ENCODE peak calls at places on chromosome 15, in eight cellular contexts. K is lower lobe of right lung, X is bronchial epithelial cell, P is PC-3, B is psoas muscle, E is ovary, Y is lower leg skin, S is BJ. M is an unnamed sample.

GRCh38 chr15:84761534-84762190 is 13.3 kb downstream of the ZNF592 start:
- DNase-seq in E (no peak), Y (no peak), K (no peak), X (no peak), B (no peak), S (no peak), P (no peak), M (no peak)

GRCh38 chr15:96716100-96716499 is 385.6 kb downstream of the NR2F2 start:
- DNase-seq in S (no peak), E (no peak), K (no peak), B (no peak), P (no peak), X (no peak), Y (no peak), M (no peak)

GRCh38 chr15:89656116-89656815 is 999 bp upstream of the KIF7 start:
- DNase-seq in P (peak; percentile 43), X (no peak), B (no peak), K (no peak), Y (no peak), S (no peak), E (no peak), M (no peak)

GRCh38 chr15:34084086-34084485 is 17.6 kb downstream of the EMC7 start:
- DNase-seq in S (peak; percentile 22), X (no peak), E (no peak), K (no peak), Y (peak; percentile 37), P (peak; percentile 58), B (peak; percentile 56), M (no peak)

GRCh38 chr15:28086175-28086703 is 12.9 kb downstream of the OCA2 start:
- DNase-seq in S (no peak), X (peak; percentile 60), E (no peak), B (no peak), K (no peak), P (peak; percentile 70), Y (no peak), M (peak; percentile 62)

GRCh38 chr15:58748040-58748786 is 1.3 kb downstream of the ADAM10 start:
- DNase-seq in Y (no peak), E (no peak), B (no peak), P (no peak), S (no peak), K (no peak), X (no peak), M (no peak)

GRCh38 chr15:89783861-89784685 is 7.9 kb downstream of the MESP2 start:
- DNase-seq in B (no peak), S (no peak), Y (no peak), E (no peak), P (no peak), K (no peak), X (no peak), M (no peak)

GRCh38 chr15:29331669-29332068 is 62.0 kb upstream of the NSMCE3 start:
- DNase-seq in S (no peak), K (no peak), E (no peak), P (no peak), B (no peak), Y (no peak), X (no peak), M (peak; percentile 4)

GRCh38 chr15:75070674-75071073 is 47.3 kb downstream of the PPCDC start:
- DNase-seq in E (no peak), X (no peak), S (no peak), Y (no peak), B (no peak), K (no peak), P (no peak), M (no peak)

GRCh38 chr15:101191242-101191641 is 60.6 kb downstream of the CHSY1 start:
- DNase-seq in X (no peak), B (no peak), E (no peak), K (no peak), S (no peak), P (no peak), Y (no peak), M (no peak)

GRCh38 chr15:96342611-96343528 is 12.4 kb downstream of the NR2F2 start:
- DNase-seq in X (no peak), P (no peak), K (no peak), S (no peak), E (peak; percentile 52), B (no peak), Y (no peak), M (no peak)

GRCh38 chr15:73127302-73127936 is 75.2 kb downstream of the NEO1 start:
- DNase-seq in X (peak; percentile 46), K (no peak), B (no peak), S (no peak), P (peak; percentile 56), Y (no peak), E (no peak), M (peak; percentile 48)

GRCh38 chr15:80585544-80586018 is 109.5 kb upstream of the ABHD17C start:
- DNase-seq in X (peak; percentile 71), P (peak; percentile 76), B (no peak), E (no peak), S (no peak), K (no peak), Y (no peak), M (peak; percentile 74)

GRCh38 chr15:100720406-100720967 is 118.1 kb downstream of the ASB7 start:
- DNase-seq in S (no peak), K (no peak), E (no peak), Y (peak; percentile 12), P (no peak), X (no peak), B (no peak), M (no peak)

GRCh38 chr15:89578146-89578545 is 2.9 kb downstream of the TICRR start:
- DNase-seq in K (no peak), Y (no peak), P (no peak), S (no peak), B (no peak), X (no peak), E (no peak), M (no peak)

GRCh38 chr15:34584321-34584668 is 844 bp upstream of the GOLGA8B start:
- DNase-seq in B (no peak), Y (no peak), S (no peak), E (no peak), P (no peak), X (no peak), K (no peak), M (no peak)

GRCh38 chr15:40070166-40070557 is 31.2 kb upstream of the SRP14 start:
- DNase-seq in E (no peak), X (no peak), Y (no peak), P (no peak), B (no peak), S (no peak), K (no peak), M (no peak)

GRCh38 chr15:80587816-80588456 is 107.2 kb upstream of the ABHD17C start:
- DNase-seq in X (peak; percentile 67), P (peak; percentile 27), K (no peak), Y (no peak), E (no peak), S (no peak), B (no peak), M (peak; percentile 41)

GRCh38 chr15:95018888-95019545 is 787.7 kb downstream of the MCTP2 start:
- DNase-seq in P (peak; percentile 78), B (no peak), X (peak; percentile 95), S (no peak), K (no peak), Y (no peak), E (no peak), M (peak; percentile 94)

GRCh38 chr15:72796210-72796514 is 12.6 kb upstream of the ADPGK start:
- DNase-seq in E (no peak), X (no peak), B (no peak), P (peak; percentile 14), Y (no peak), S (no peak), K (no peak), M (no peak)

GRCh38 chr15:88658972-88659931 is 20.4 kb downstream of the ISG20 start:
- DNase-seq in S (no peak), X (peak; percentile 78), B (no peak), P (peak; percentile 89), Y (no peak), E (no peak), K (no peak), M (peak; percentile 77)

GRCh38 chr15:92457642-92458041 is 64.0 kb downstream of the ST8SIA2 start:
- DNase-seq in P (no peak), Y (no peak), S (no peak), X (no peak), K (no peak), E (no peak), B (no peak), M (no peak)

DNA sequence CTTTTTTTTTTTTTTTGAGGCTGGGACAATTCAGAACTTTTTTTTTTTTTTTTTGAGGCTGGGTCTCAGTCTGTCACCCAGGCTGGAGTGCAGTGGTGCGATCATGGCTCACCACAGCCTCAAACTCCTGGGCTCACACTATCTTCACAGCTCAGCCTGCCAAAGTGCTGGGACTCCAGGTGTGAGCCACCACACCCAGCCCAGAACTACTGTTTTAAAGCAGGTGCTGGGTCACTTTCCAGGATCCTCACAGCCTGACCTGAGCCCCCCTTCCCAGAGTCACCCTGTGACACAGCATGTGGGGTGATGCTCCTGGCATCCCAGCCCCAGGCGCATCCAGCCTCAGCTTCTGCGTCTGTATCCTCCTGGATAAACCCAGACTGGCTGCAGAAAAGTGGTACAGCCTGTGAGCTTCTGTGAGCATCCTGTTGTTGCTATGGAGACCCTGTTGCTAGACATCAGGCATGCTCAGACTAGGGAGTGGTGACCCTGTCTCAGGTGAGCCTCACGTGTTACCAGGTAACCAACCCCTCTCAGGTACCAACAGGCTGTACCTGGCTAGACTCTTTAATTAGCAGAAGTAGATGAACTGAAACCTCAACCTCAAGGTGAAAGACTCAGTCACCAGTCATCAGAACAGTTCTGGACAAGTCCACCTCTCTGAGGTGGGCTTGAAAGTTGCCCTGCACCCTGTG is 15.0 kb downstream of the KLF13 start:
- DNase-seq in K (no peak), B (no peak), X (peak; percentile 35), E (no peak), Y (no peak), S (no peak), P (no peak), M (peak; percentile 26)
- H3K4me3 ChIP-seq in K (no peak overlapping the region), B (no peak overlapping the region), X (no peak overlapping the region), E (no peak overlapping the region), Y (no peak overlapping the region), S (no peak overlapping the region), P (no peak overlapping the region), M (no peak overlapping the region)

GRCh38 chr15:50145451-50145872 is 26.4 kb upstream of the ATP8B4 start:
- DNase-seq in K (no peak), Y (no peak), X (peak; percentile 78), P (peak; percentile 90), E (peak; percentile 28), B (no peak), S (no peak), M (peak; percentile 81)
- TF ChIP-seq CTCF in K (peak; percentile 61), Y (no peak), X (peak; percentile 22), P (peak; percentile 69), E (peak; percentile 57), B (peak; percentile 56), S (peak; percentile 32), M (peak; percentile 45)

DNA sequence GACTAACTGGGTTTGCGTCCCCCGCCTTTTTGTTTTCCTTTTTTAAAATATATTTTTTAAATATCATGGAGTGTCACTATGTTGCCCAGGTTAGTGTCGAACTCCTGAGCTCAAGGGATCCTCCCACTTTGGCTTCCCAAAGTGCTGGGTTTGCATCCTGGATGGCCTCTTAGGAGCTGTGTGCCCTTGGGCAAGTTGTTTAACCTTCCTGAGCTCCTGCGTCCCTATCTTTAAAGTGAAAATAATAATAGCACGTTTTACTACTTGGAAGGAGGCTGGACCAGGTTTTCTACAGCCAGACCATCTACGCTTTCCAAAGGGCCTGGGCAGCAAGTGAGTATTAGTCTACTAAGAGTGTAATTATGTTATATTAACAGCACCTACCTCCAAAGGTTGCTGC is 44.2 kb upstream of the RNU6-1 start:
- DNase-seq in B (no peak), Y (no peak), X (no peak), S (no peak), P (no peak), K (no peak), E (no peak), M (no peak)
- H3K4me3 ChIP-seq in B (peak overlapping the region; percentile 74), Y (no peak overlapping the region), X (no peak overlapping the region), S (no peak overlapping the region), P (peak overlapping the region; percentile 75), K (peak overlapping the region; percentile 58), E (peak overlapping the region; percentile 43), M (no peak overlapping the region)

GRCh38 chr15:41561777-41562145 is 2.7 kb downstream of the TYRO3 start:
- DNase-seq in P (no peak), E (peak; percentile 91), X (no peak), Y (no peak), S (no peak), K (no peak), B (peak; percentile 87), M (no peak)
- TF ChIP-seq CTCF in P (no peak), E (peak; percentile 52), X (no peak), Y (no peak), S (peak; percentile 24), K (no peak), B (no peak), M (no peak)